ENCODE peak calls at places on chromosomes 16 and 17, in nine cellular contexts. U, I, G, H, A, Y, T, V and Q are unnamed samples.
A peak's percentile ranks its signal among the peaks of the same experiment; 100 is the strongest.

GRCh38 chr17:66673668-66674276 is 161.1 kb upstream of the CACNG5 start:
- DNase-seq in H (peak; percentile 75), Y (no peak), A (peak; percentile 46), U (peak; percentile 46), G (peak; percentile 72), V (no peak), I (peak; percentile 69), T (peak; percentile 58), Q (peak; percentile 73)

GRCh38 chr17:69761767-69762321 is 313.2 kb upstream of the KCNJ16 start:
- DNase-seq in V (no peak), I (peak; percentile 90), A (no peak), G (no peak), H (peak; percentile 73), U (no peak), Y (no peak), T (no peak), Q (peak; percentile 93)

GRCh38 chr17:81101614-81102306 is 63.5 kb upstream of the PVALEF start:
- DNase-seq in U (peak; percentile 89), A (peak; percentile 73), H (peak; percentile 83), I (peak; percentile 63), G (peak; percentile 75), V (peak; percentile 98), Y (peak; percentile 100), T (peak; percentile 91), Q (peak; percentile 73)

GRCh38 chr16:85314633-85315032 is 202.4 kb upstream of the CIBAR2 start:
- DNase-seq in I (no peak), U (no peak), H (no peak), V (no peak), A (no peak), Y (no peak), G (no peak), T (no peak), Q (no peak)

GRCh38 chr17:44768505-44769142 is 9.8 kb downstream of the ADAM11 start:
- DNase-seq in U (no peak), Y (no peak), H (no peak), G (no peak), I (no peak), V (no peak), T (no peak), A (no peak), Q (no peak)

GRCh38 chr16:87457724-87458423 is 35.0 kb downstream of the ZCCHC14 start:
- DNase-seq in G (peak; percentile 97), V (no peak), A (no peak), U (peak; percentile 10), I (peak; percentile 98), H (peak; percentile 90), T (no peak), Y (peak; percentile 53), Q (peak; percentile 96)

GRCh38 chr17:43778337-43779144 is at the start of gene DUSP3:
- DNase-seq in H (peak; percentile 95), T (peak; percentile 91), A (peak; percentile 96), V (peak; percentile 95), Y (peak; percentile 97), I (peak; percentile 89), G (peak; percentile 81), U (peak; percentile 72), Q (peak; percentile 95)

GRCh38 chr16:18969855-18970240 is 13.9 kb upstream of the TMC7 start:
- DNase-seq in V (peak; percentile 6), T (no peak), G (no peak), A (no peak), Y (no peak), H (no peak), I (no peak), U (no peak), Q (no peak)

GRCh38 chr17:66661411-66661843 is 173.5 kb upstream of the CACNG5 start:
- DNase-seq in V (no peak), U (peak; percentile 66), H (peak; percentile 26), I (no peak), A (no peak), G (peak; percentile 95), T (no peak), Y (no peak), Q (peak; percentile 29)

GRCh38 chr16:58306327-58306726 is 11.5 kb upstream of the PRSS54 start:
- DNase-seq in H (peak; percentile 56), V (no peak), Y (no peak), G (peak; percentile 26), A (no peak), T (no peak), I (peak; percentile 3), U (peak; percentile 73), Q (peak; percentile 38)
- TF ChIP-seq CTCF in H (peak; percentile 57), V (peak; percentile 47), Y (peak; percentile 34), G (peak; percentile 62), A (peak; percentile 45), T (no peak), I (peak; percentile 58), U (peak; percentile 59), Q (peak; percentile 55)

DNA sequence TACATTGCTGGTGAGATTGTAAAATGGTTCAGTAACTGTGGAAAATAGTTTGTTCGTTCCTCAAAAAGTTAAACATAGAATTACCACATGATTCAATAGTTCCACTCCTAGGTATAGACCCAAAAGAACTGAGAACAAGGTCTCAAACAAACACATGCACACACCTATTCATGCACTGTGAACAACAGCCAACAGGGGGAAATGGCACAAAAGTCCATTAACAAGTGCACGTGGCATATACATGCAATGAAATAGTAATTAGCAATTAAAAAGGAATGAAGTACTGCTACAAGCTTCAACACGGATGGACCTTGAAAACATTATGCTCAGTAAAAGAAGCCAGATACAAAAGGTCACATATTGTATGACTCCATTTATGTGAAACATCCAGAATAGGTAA is 23.8 kb downstream of the SDK2 start:
- DNase-seq in H (no peak), A (no peak), T (no peak), U (no peak), Y (no peak), G (no peak), V (no peak), I (no peak), Q (no peak)
- TF ChIP-seq CTCF in H (no peak), A (no peak), T (no peak), U (no peak), Y (no peak), G (peak; percentile 44), V (no peak), I (no peak), Q (no peak)

GRCh38 chr17:50148226-50149098 is 2.0 kb downstream of the PPP1R9B start:
- DNase-seq in V (peak; percentile 95), H (peak; percentile 47), G (no peak), U (peak; percentile 88), Y (peak; percentile 88), A (no peak), I (no peak), T (peak; percentile 56), Q (no peak)
- TF ChIP-seq CTCF in V (no peak), H (peak; percentile 35), G (peak; percentile 33), U (no peak), Y (no peak), A (no peak), I (peak; percentile 32), T (no peak), Q (peak; percentile 34)

GRCh38 chr17:47621293-47622178 is 28.2 kb upstream of the KPNB1 start:
- DNase-seq in T (peak; percentile 40), H (peak; percentile 93), A (peak; percentile 21), U (no peak), G (peak; percentile 82), Y (no peak), I (peak; percentile 83), V (no peak), Q (peak; percentile 88)
- TF ChIP-seq CTCF in T (no peak), H (peak; percentile 12), A (no peak), U (no peak), G (peak; percentile 27), Y (no peak), I (no peak), V (no peak), Q (peak; percentile 6)

GRCh38 chr16:2784536-2785100 is 2.7 kb downstream of the PRSS33 start:
- DNase-seq in U (no peak), V (no peak), H (no peak), A (no peak), G (no peak), I (no peak), T (no peak), Y (no peak), Q (no peak)

GRCh38 chr16:2786061-2786825 is 1.1 kb downstream of the PRSS33 start:
- DNase-seq in H (no peak), Y (no peak), I (no peak), G (no peak), A (no peak), U (no peak), T (no peak), V (peak; percentile 54), Q (no peak)

GRCh38 chr16:2783581-2784375 is 3.6 kb downstream of the PRSS33 start:
- DNase-seq in Y (no peak), G (no peak), H (no peak), A (no peak), I (no peak), V (peak; percentile 53), U (no peak), T (no peak), Q (no peak)

GRCh38 chr16:2786826-2787151 is 571 bp downstream of the PRSS33 start:
- DNase-seq in G (no peak), V (no peak), H (no peak), T (no peak), I (no peak), A (no peak), U (no peak), Y (no peak), Q (no peak)

GRCh38 chr16:2785101-2785991 is 2.0 kb downstream of the PRSS33 start:
- DNase-seq in G (no peak), T (no peak), V (peak; percentile 80), U (no peak), Y (no peak), H (no peak), A (no peak), I (no peak), Q (no peak)
- TF ChIP-seq CTCF in G (peak; percentile 43), T (no peak), V (peak; percentile 7), U (no peak), Y (no peak), H (peak; percentile 11), A (no peak), I (no peak), Q (peak; percentile 6)